ENCODE peak calls at places on chromosomes 11 and 22, in four cellular contexts. N is pancreas, T is GM13977, K is endodermal cell. R is an unnamed sample.

GRCh38 chr22:19535001-19535400 is 10.8 kb upstream of the CLDN5 start:
- DNase-seq in N (no peak), K (peak), T (no peak), R (no peak)

GRCh38 chr11:35116762-35117588 is 22.0 kb upstream of the CD44 start:
- DNase-seq in K (no peak), T (no peak), N (peak), R (no peak)

GRCh38 chr11:1936781-1937615 is 10.1 kb upstream of the MRPL23 start:
- DNase-seq in N (peak), T (peak), K (no peak), R (no peak)

GRCh38 chr11:114075891-114076441 is 16.5 kb downstream of the ZBTB16 start:
- DNase-seq in T (peak), K (peak), N (no peak), R (no peak)

GRCh38 chr11:79081441-79082124 is 359.2 kb downstream of the TENM4 start:
- DNase-seq in T (no peak), N (no peak), K (no peak), R (no peak)

GRCh38 chr11:20031155-20032001 is 128.9 kb downstream of the DBX1 start:
- DNase-seq in K (peak), T (no peak), N (no peak), R (no peak)

GRCh38 chr11:130486981-130487380 is 38.5 kb downstream of the ADAMTS15 start:
- DNase-seq in T (peak), K (no peak), N (no peak), R (peak)

GRCh38 chr22:41732096-41732772 is 32.9 kb downstream of the MEI1 start:
- DNase-seq in N (no peak), K (no peak), T (peak), R (no peak)

GRCh38 chr11:60348116-60348515 is 21.1 kb downstream of the MS4A6E start:
- DNase-seq in N (no peak), K (no peak), T (no peak), R (no peak)
- TF ChIP-seq CTCF in N (no peak), K (peak), T (peak), R (no peak)

GRCh38 chr11:64007629-64008282 is 21.5 kb downstream of the OTUB1 start:
- DNase-seq in K (peak), N (peak), T (peak), R (peak)
- TF ChIP-seq CTCF in K (peak), N (peak), T (no peak), R (no peak)

DNA sequence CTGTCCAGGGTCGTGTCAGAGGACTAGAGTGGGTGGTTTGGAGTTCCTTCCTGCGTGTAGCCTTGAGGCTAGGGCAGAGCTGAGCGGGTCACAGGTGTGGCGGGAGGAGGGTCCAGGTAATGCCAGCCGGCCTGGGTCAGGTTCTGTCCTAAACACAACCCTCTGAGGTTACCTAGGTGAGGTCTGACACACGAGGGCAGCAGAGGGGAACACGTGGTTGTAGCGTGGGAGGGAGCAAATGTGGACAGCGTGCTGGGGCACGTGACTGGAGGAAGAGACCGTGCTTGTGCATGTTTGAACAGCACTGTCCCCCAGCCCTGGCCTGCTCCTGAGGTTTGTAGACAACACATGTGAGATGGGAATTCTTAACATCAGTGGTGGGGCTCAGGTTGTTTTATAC is 13.1 kb downstream of the MOV10L1 start:
- DNase-seq in T (peak), K (no peak), N (no peak), R (no peak)
- TF ChIP-seq CTCF in T (peak), K (peak), N (no peak), R (no peak)

GRCh38 chr22:22394589-22394988 is 114.0 kb downstream of the ZNF280B start:
- DNase-seq in N (no peak), T (no peak), K (peak), R (no peak)
- TF ChIP-seq CTCF in N (no peak), T (no peak), K (peak), R (no peak)

GRCh38 chr11:86748296-86748695 is 52.0 kb upstream of the PRSS23 start:
- DNase-seq in T (no peak), K (no peak), N (no peak), R (no peak)

GRCh38 chr11:86747801-86748200 is 52.5 kb upstream of the PRSS23 start:
- DNase-seq in T (no peak), N (no peak), K (no peak), R (no peak)

GRCh38 chr11:86746509-86746908 is 53.8 kb upstream of the PRSS23 start:
- DNase-seq in T (no peak), K (no peak), N (no peak), R (no peak)

GRCh38 chr11:86749861-86750401 is 50.4 kb upstream of the PRSS23 start:
- DNase-seq in N (no peak), K (no peak), T (no peak), R (no peak)

DNA sequence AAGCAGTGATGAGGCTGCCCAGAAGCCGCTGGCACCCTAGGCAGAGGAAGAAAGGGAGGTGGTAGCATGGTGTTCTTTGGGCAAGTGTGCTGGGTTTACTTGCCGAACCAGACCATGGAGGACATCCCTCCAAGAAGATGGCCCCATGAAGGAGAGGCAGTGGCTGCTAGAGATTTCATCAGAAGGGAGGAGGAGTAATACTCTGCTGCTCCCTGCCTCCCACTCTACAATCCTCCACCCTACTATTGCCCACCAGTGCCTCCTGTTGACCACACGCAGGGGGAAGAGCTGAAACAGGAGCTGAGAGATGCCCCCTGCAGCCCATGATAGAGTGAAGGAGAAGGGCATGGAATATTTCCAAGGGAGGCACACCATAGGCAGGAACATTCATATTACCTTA is 51.0 kb upstream of the PRSS23 start:
- DNase-seq in K (peak), N (no peak), T (no peak), R (no peak)
- TF ChIP-seq CTCF in K (peak), N (no peak), T (no peak), R (no peak)

GRCh38 chr11:64235427-64236161 is 1.2 kb downstream of the VEGFB start:
- DNase-seq in N (peak), T (no peak), K (no peak), R (no peak)
- TF ChIP-seq CTCF in N (no peak), T (no peak), K (no peak), R (no peak)

DNA sequence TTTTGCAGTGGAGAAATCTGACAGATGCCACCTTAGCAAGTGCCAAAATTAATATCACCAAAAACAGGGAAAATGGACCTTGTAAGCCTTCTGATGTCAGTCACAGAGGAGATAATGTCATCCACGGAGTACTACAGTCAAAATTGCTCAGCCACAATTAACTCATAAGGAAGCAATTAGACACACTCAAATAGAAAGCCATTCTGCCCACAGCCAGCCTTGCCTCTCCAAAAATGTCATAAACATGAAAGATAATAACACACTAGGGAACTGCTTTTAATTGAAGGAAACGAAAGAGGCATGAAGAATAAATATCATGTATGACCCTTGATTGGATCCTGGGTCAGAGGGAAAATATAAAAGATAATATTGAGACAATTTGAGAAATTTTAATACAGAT is 505.6 kb upstream of the API5 start:
- DNase-seq in N (no peak), K (no peak), T (no peak), R (no peak)
- TF ChIP-seq CTCF in N (no peak), K (no peak), T (no peak), R (no peak)